ENCODE peak calls at places on chromosomes 1 and 21, in nine cellular contexts. L is B cell; G is fibroblast of mammary gland; Z is dorsolateral prefrontal cortex; P is mucosa of descending colon; W is fibroblast of pulmonary artery; B is CD8-positive, alpha-beta T cell; O is testis; H is astrocyte of the spinal cord. A is an unnamed sample.

GRCh38 chr1:206736878-206737728 is 33.5 kb upstream of the IL19 start:
- DNase-seq in O (no peak), B (peak; percentile 43), W (no peak), G (no peak), Z (no peak), P (no peak), H (no peak), L (no peak), A (no peak)

GRCh38 chr1:172746091-172746949 is 87.4 kb downstream of the FASLG start:
- DNase-seq in L (peak; percentile 66), G (peak; percentile 100), W (peak; percentile 95), O (no peak), Z (no peak), P (no peak), B (no peak), H (peak; percentile 99), A (no peak)

GRCh38 chr1:16468558-16468957 is 28.0 kb downstream of the NECAP2 start:
- DNase-seq in P (no peak), H (no peak), Z (no peak), L (no peak), B (no peak), W (no peak), O (no peak), G (no peak), A (no peak)

GRCh38 chr1:177849130-177849529 is 120.7 kb downstream of the SEC16B start:
- DNase-seq in O (no peak), P (no peak), H (peak; percentile 24), G (peak; percentile 90), B (no peak), W (peak; percentile 5), L (no peak), Z (no peak), A (no peak)

GRCh38 chr21:28336299-28336698 is 656.4 kb downstream of the LTN1 start:
- DNase-seq in B (no peak), O (peak; percentile 56), Z (no peak), G (peak; percentile 94), L (no peak), P (no peak), H (peak; percentile 80), W (peak; percentile 92), A (peak; percentile 57)

GRCh38 chr1:173114381-173114780 is 63.6 kb upstream of the TNFSF18 start:
- DNase-seq in L (no peak), G (no peak), H (no peak), O (no peak), B (no peak), W (no peak), Z (no peak), P (no peak), A (no peak)

GRCh38 chr1:40363721-40364120 is 9.8 kb upstream of the SMAP2 start:
- DNase-seq in L (peak; percentile 71), Z (no peak), P (no peak), W (no peak), H (no peak), O (no peak), G (no peak), B (no peak), A (peak; percentile 69)

GRCh38 chr1:64598100-64598571 is 128.2 kb downstream of the CACHD1 start:
- DNase-seq in L (no peak), P (no peak), H (peak; percentile 51), W (peak; percentile 31), O (no peak), G (peak; percentile 24), Z (no peak), B (no peak), A (peak; percentile 76)

GRCh38 chr1:18957136-18957521 is 653 bp upstream of the IFFO2 start:
- DNase-seq in Z (no peak), H (no peak), W (no peak), O (peak; percentile 23), B (no peak), L (no peak), P (no peak), G (no peak), A (peak; percentile 82)

GRCh38 chr1:59150537-59151386 is 146.1 kb upstream of the FGGY start:
- DNase-seq in Z (no peak), H (peak; percentile 98), B (no peak), W (peak; percentile 98), P (peak; percentile 43), O (peak; percentile 68), G (peak; percentile 100), L (no peak), A (peak; percentile 53)

GRCh38 chr1:61873581-61873980 is 131.3 kb downstream of the PATJ start:
- DNase-seq in O (no peak), H (no peak), B (no peak), Z (no peak), L (no peak), G (no peak), P (no peak), W (no peak), A (peak; percentile 71)

GRCh38 chr1:217134857-217135568 is 411.8 kb upstream of the ESRRG start:
- DNase-seq in G (peak; percentile 5), O (no peak), H (peak; percentile 10), L (no peak), Z (no peak), P (no peak), B (no peak), W (no peak), A (peak; percentile 83)

GRCh38 chr21:33025106-33025470 is 647 bp upstream of the OLIG2 start:
- DNase-seq in L (no peak), P (no peak), B (no peak), O (no peak), Z (no peak), G (no peak), H (no peak), W (no peak), A (peak; percentile 91)
- TF ChIP-seq CTCF in L (no peak), P (no peak), B (no peak), O (no peak), Z (peak; percentile 57), G (no peak), H (no peak), W (no peak), A (peak; percentile 73)

DNA sequence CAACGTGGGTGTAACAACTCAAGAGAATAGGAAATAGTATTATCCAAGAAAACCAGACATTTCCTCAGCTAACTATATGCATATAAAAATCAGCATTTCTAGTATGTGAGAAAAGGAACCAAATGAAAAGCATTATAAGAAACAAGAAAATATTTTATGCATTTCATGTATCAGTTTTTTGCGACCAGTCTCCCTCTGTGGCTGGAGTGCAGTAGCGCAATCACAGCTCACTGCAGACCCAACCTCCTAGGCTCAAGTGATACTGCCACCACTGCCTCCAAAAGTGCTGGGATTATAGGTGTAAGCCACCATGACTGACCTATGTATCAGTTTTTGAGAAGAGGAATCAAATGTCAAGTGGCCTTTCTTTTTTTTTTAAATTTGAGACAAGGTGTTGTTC is 31.0 kb downstream of the SLC16A1 start:
- DNase-seq in L (no peak), G (no peak), O (no peak), P (no peak), W (no peak), B (no peak), H (no peak), Z (no peak), A (peak; percentile 55)
- TF ChIP-seq CTCF in L (no peak), G (no peak), O (no peak), P (no peak), W (peak; percentile 25), B (no peak), H (peak; percentile 3), Z (no peak), A (peak; percentile 66)

DNA sequence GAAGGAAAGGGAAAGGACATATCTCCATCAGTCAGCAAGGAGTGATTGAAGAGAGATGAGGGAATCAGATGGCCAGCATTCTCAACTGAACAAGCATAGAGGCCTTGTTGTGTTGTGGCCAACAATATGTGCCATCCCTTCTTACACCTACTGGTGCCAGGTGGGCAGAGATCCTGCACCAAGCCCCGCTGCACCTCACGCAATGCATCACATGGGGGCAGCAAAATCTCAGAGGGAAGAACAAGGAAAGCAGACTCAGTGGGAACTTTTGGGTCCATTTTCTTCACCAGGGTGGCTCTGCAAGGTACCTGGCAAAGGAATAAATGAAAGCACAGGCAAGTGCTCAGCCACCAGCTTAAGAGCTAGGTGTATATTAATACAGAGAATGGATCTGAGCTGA is 33.2 kb downstream of the HSD3B2 start:
- DNase-seq in L (no peak), B (no peak), G (no peak), Z (no peak), P (no peak), W (no peak), H (no peak), O (no peak), A (peak; percentile 79)
- TF ChIP-seq CTCF in L (no peak), B (no peak), G (peak; percentile 28), Z (no peak), P (no peak), W (peak; percentile 9), H (peak; percentile 10), O (no peak), A (peak; percentile 70)

GRCh38 chr1:110053557-110054428 is 16.7 kb downstream of the ALX3 start:
- DNase-seq in B (peak; percentile 29), P (peak; percentile 82), G (peak; percentile 42), Z (peak; percentile 76), O (peak; percentile 85), L (peak; percentile 75), H (no peak), W (peak; percentile 55), A (peak; percentile 95)
- TF ChIP-seq CTCF in B (peak; percentile 85), P (peak; percentile 86), G (peak; percentile 94), Z (peak; percentile 96), O (peak; percentile 98), L (peak; percentile 97), H (peak; percentile 99), W (peak; percentile 99), A (peak; percentile 97)